ENCODE peak calls at places on chromosomes 13 and 19, in eight cellular contexts. E is transverse colon, Z is colonic mucosa, L is suprapubic skin, X is heart left ventricle, J is IMR-90, A is heart right ventricle, Q is body of pancreas. O is an unnamed sample.

GRCh38 chr13:44431150-44431549 is 57.5 kb downstream of the SERP2 start:
- DNase-seq in E (peak), Z (peak), L (no peak), X (no peak), J (no peak), A (no peak), Q (peak), O (no peak)

GRCh38 chr19:38561053-38561606 is 56.6 kb downstream of the MAP4K1 start:
- DNase-seq in E (no peak), Z (no peak), L (no peak), X (no peak), J (no peak), A (no peak), Q (no peak), O (no peak)

GRCh38 chr13:59494151-59494550 is 669.6 kb downstream of the DIAPH3 start:
- DNase-seq in E (no peak), Z (no peak), L (no peak), X (no peak), J (no peak), A (no peak), Q (no peak), O (no peak)

GRCh38 chr19:48672994-48673393 is at the start of gene NTN5:
- DNase-seq in E (no peak), Z (no peak), L (no peak), X (no peak), J (no peak), A (no peak), Q (no peak), O (no peak)

GRCh38 chr19:1471514-1472107 is 7.4 kb downstream of the C19orf25 start:
- DNase-seq in E (no peak), Z (no peak), L (no peak), X (peak), J (no peak), A (no peak), Q (no peak), O (no peak)

GRCh38 chr19:50329146-50329925 is at the start of gene KCNC3:
- DNase-seq in E (peak), Z (peak), L (peak), X (peak), J (peak), A (peak), Q (peak), O (peak)

GRCh38 chr13:50267917-50268316 is 252.7 kb downstream of the KCNRG start:
- DNase-seq in E (no peak), Z (no peak), L (no peak), X (no peak), J (no peak), A (no peak), Q (peak), O (no peak)

GRCh38 chr13:59364508-59365187 is 799.1 kb downstream of the DIAPH3 start:
- DNase-seq in E (no peak), Z (no peak), L (no peak), X (no peak), J (no peak), A (no peak), Q (peak), O (no peak)

GRCh38 chr19:28980236-28980868 is 232.6 kb downstream of the UQCRFS1 start:
- DNase-seq in E (no peak), Z (no peak), L (no peak), X (no peak), J (peak), A (no peak), Q (no peak), O (no peak)
- TF ChIP-seq CTCF in E (no peak), Z (no peak), L (no peak), X (peak), J (peak), A (no peak), Q (no peak), O (peak)

GRCh38 chr19:19026299-19026971 is 6.9 kb downstream of the SUGP2 start:
- DNase-seq in E (no peak), Z (no peak), L (no peak), X (no peak), J (no peak), A (no peak), Q (peak), O (no peak)
- TF ChIP-seq CTCF in E (no peak), Z (no peak), L (peak), X (no peak), J (no peak), A (no peak), Q (peak), O (no peak)

GRCh38 chr19:5030136-5030820 is 61.4 kb downstream of the KDM4B start:
- DNase-seq in E (no peak), Z (no peak), L (no peak), X (no peak), J (no peak), A (no peak), Q (no peak), O (no peak)

GRCh38 chr19:5028229-5028886 is 59.4 kb downstream of the KDM4B start:
- DNase-seq in E (no peak), Z (no peak), L (no peak), X (no peak), J (no peak), A (no peak), Q (no peak), O (no peak)

GRCh38 chr19:5025027-5025426 is 56.1 kb downstream of the KDM4B start:
- DNase-seq in E (no peak), Z (no peak), L (no peak), X (no peak), J (no peak), A (no peak), Q (no peak), O (no peak)

GRCh38 chr19:5024282-5024681 is 55.4 kb downstream of the KDM4B start:
- DNase-seq in E (no peak), Z (no peak), L (no peak), X (no peak), J (no peak), A (no peak), Q (no peak), O (no peak)

DNA sequence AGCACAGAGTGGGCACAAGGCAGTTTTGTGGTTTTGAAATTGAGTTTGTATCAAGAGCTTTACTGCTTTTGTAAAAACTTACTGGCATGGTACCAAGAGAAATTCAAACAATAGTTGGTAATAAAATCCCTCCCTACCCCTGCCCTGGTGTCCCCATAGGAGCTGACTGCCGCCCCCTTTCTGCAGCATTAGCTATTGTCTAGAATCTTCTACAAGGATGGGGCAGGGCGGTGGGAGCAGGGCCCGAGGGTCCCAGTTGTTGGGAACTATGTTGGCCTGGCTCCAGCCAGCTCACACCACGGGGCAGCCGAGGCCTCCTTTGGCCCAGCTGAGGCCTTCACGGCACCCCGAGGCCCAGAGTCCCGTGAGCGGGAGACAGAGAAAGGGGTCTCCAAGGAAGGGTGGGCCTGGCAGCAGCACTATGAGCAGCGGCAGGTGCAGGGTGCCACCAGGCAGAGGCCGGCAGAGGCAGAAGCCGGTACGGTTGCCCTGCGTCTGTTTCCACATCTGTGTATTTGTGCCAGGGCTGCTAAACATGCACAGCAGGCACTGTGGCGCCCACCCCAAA is 57.9 kb downstream of the KDM4B start:
- DNase-seq in E (no peak), Z (no peak), L (no peak), X (no peak), J (no peak), A (no peak), Q (no peak), O (no peak)
- TF ChIP-seq CTCF in E (no peak), Z (no peak), L (no peak), X (no peak), J (peak), A (no peak), Q (no peak), O (peak)

DNA sequence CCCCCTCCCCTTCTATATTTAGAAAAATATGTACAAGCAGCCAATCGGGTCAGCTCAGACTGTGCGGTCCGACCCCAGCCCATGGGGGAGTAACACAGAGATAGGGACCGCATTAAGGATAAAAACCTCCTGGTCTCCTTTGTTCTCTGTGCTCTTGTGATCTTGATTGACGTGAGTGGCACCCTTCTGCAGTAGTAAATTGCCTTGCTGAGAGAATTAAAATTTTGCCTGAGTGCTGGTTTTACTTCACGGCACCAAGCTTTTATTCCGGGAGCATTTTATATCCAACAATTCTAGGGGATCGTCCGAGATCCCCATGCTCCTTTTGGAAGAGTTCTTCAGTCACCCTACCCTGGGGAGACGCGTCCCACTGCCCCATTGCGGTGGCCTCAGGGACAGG is 7.0 kb upstream of the ZNF69 start:
- DNase-seq in E (no peak), Z (no peak), L (no peak), X (no peak), J (no peak), A (no peak), Q (no peak), O (no peak)
- TF ChIP-seq CTCF in E (no peak), Z (no peak), L (no peak), X (no peak), J (no peak), A (no peak), Q (no peak), O (no peak)

O was measured in osteocyte.